ENCODE peak calls at places on chromosomes 1 and 21, in seven cellular contexts. F is naive thymus-derived CD4-positive, alpha-beta T cell; H is NCI-H1092; M is upper lobe of right lung; Q is AG09309; X is fibroblast of villous mesenchyme; J is CD4-positive, alpha-beta memory T cell. G is an unnamed sample.

GRCh38 chr1:110880708-110881374 is 7.9 kb downstream of the CD53 start:
- DNase-seq in X (no peak), M (no peak), H (no peak), J (peak), Q (no peak), F (peak), G (no peak)

GRCh38 chr1:3441449-3441848 is 13.0 kb upstream of the ARHGEF16 start:
- DNase-seq in F (no peak), Q (no peak), X (no peak), H (no peak), M (no peak), J (no peak), G (no peak)

GRCh38 chr1:30778156-30778978 is 20.8 kb upstream of the LAPTM5 start:
- DNase-seq in J (no peak), Q (peak), X (peak), F (no peak), M (no peak), H (peak), G (peak)

GRCh38 chr1:243501002-243501401 is 245.2 kb downstream of the SDCCAG8 start:
- DNase-seq in F (no peak), X (no peak), Q (no peak), M (no peak), H (no peak), J (no peak), G (no peak)

GRCh38 chr21:27219068-27219467 is 252.2 kb upstream of the ADAMTS5 start:
- DNase-seq in M (no peak), F (no peak), J (no peak), Q (peak), H (no peak), X (no peak), G (no peak)

GRCh38 chr1:15400627-15401026 is 9.1 kb upstream of the EFHD2 start:
- DNase-seq in M (no peak), H (no peak), F (no peak), X (no peak), Q (no peak), J (no peak), G (no peak)

GRCh38 chr1:102296116-102296515 is 299.4 kb upstream of the OLFM3 start:
- DNase-seq in Q (no peak), X (no peak), J (no peak), H (no peak), M (no peak), F (no peak), G (no peak)

GRCh38 chr21:35350965-35351364 is 301.9 kb upstream of the RUNX1 start:
- DNase-seq in J (no peak), F (no peak), H (no peak), Q (no peak), X (no peak), M (no peak), G (no peak)

GRCh38 chr1:1603671-1604373 is 3.9 kb upstream of the FNDC10 start:
- DNase-seq in H (no peak), J (no peak), Q (no peak), X (no peak), F (no peak), M (peak), G (no peak)

GRCh38 chr1:170768929-170769328 is 105.0 kb downstream of the PRRX1 start:
- DNase-seq in F (no peak), M (no peak), J (no peak), X (no peak), H (no peak), Q (no peak), G (no peak)

GRCh38 chr1:200040516-200041138 is 13.1 kb downstream of the NR5A2 start:
- DNase-seq in H (no peak), J (no peak), F (no peak), X (no peak), Q (no peak), M (no peak), G (no peak)

GRCh38 chr1:168379110-168379860 is 98.6 kb downstream of the TBX19 start:
- DNase-seq in M (no peak), F (no peak), J (no peak), H (no peak), Q (no peak), X (no peak), G (no peak)